ENCODE peak calls at places on chromosomes 13 and 19, in four cellular contexts. C is IMR-90, D is A549, I is K562. Y is an unnamed sample.

GRCh38 chr19:45632468-45633196 is 6.6 kb downstream of the EML2 start:
- DNase-seq in C (peak; percentile 89), D (peak; percentile 98), I (peak; percentile 89), Y (no peak)

GRCh38 chr13:30026093-30026492 is 175.7 kb upstream of the UBL3 start:
- DNase-seq in I (no peak), C (peak; percentile 96), D (no peak), Y (no peak)

GRCh38 chr19:47573076-47574026 is at the start of gene ZNF541:
- DNase-seq in D (no peak), C (peak; percentile 12), I (peak; percentile 30), Y (no peak)

GRCh38 chr19:4849019-4849418 is 17.5 kb upstream of the TICAM1 start:
- DNase-seq in D (no peak), I (no peak), C (no peak), Y (no peak)

GRCh38 chr19:18091217-18091608 is 4.5 kb upstream of the IL12RB1 start:
- DNase-seq in D (no peak), C (no peak), I (peak; percentile 74), Y (no peak)

GRCh38 chr13:100197591-100198365 is 108.9 kb downstream of the PCCA start:
- DNase-seq in C (no peak), D (no peak), I (no peak), Y (no peak)

GRCh38 chr19:35153701-35154534 is 617 bp upstream of the FXYD5 start:
- DNase-seq in C (no peak), D (peak; percentile 95), I (peak; percentile 85), Y (no peak)

GRCh38 chr13:99000137-99000536 is 22.3 kb upstream of the DOCK9 start:
- DNase-seq in C (no peak), I (no peak), D (no peak), Y (no peak)

GRCh38 chr19:38377052-38377451 is 2.7 kb downstream of the PSMD8 start:
- DNase-seq in D (no peak), I (no peak), C (no peak), Y (no peak)

GRCh38 chr13:30421093-30422055 is 919 bp upstream of the UBE2L5 start:
- DNase-seq in C (peak; percentile 80), I (peak; percentile 58), D (peak; percentile 36), Y (no peak)

GRCh38 chr19:1223018-1223855 is 14.6 kb downstream of the CBARP start:
- DNase-seq in I (peak; percentile 61), D (no peak), C (peak; percentile 42), Y (no peak)

GRCh38 chr19:57813919-57814504 is 701 bp downstream of the ZNF552 start:
- DNase-seq in C (no peak), D (no peak), I (peak; percentile 44), Y (peak; percentile 12)

GRCh38 chr13:102763745-102764144 is 9.8 kb downstream of the TEX30 start:
- DNase-seq in I (no peak), D (no peak), C (no peak), Y (no peak)

GRCh38 chr19:47094557-47095517 is 18.7 kb downstream of the ZC3H4 start:
- DNase-seq in C (no peak), I (no peak), D (no peak), Y (peak; percentile 85)

GRCh38 chr19:991174-991931 is 7.2 kb downstream of the WDR18 start:
- DNase-seq in D (no peak), I (peak; percentile 81), C (peak; percentile 46), Y (no peak)

GRCh38 chr13:100946588-100946987 is 272.0 kb upstream of the TMTC4 start:
- DNase-seq in I (no peak), D (no peak), C (no peak), Y (no peak)

GRCh38 chr13:23504188-23504587 is 66.0 kb upstream of the TNFRSF19 start:
- DNase-seq in C (peak; percentile 19), I (no peak), D (no peak), Y (no peak)

GRCh38 chr19:3276341-3276799 is 51.9 kb downstream of the CELF5 start:
- DNase-seq in D (peak; percentile 58), C (no peak), I (peak; percentile 87), Y (peak; percentile 60)

GRCh38 chr19:58154679-58155648 is 4.4 kb upstream of the ZNF329 start:
- DNase-seq in D (peak; percentile 66), C (peak; percentile 91), I (peak; percentile 88), Y (peak; percentile 88)

GRCh38 chr19:56667311-56667870 is 4.2 kb downstream of the ZNF835 start:
- DNase-seq in C (no peak), D (no peak), I (no peak), Y (no peak)

GRCh38 chr13:108807841-108808240 is 178.4 kb downstream of the MYO16 start:
- DNase-seq in C (peak; percentile 55), I (no peak), D (no peak), Y (no peak)

GRCh38 chr13:40172878-40173277 is 493.6 kb downstream of the FOXO1 start:
- DNase-seq in C (no peak), I (no peak), D (no peak), Y (no peak)

GRCh38 chr19:46232029-46232428 is 2.5 kb downstream of the IGFL1 start:
- DNase-seq in D (no peak), C (no peak), I (no peak), Y (no peak)

GRCh38 chr13:38398810-38399493 is 49.3 kb downstream of the UFM1 start:
- DNase-seq in I (no peak), D (no peak), C (peak; percentile 39), Y (no peak)

GRCh38 chr13:74751739-74752138 is 617.5 kb upstream of the KLF12 start:
- DNase-seq in I (no peak), C (no peak), D (no peak), Y (no peak)

GRCh38 chr13:111512707-111513106 is 192.3 kb downstream of the TEX29 start:
- DNase-seq in D (no peak), I (no peak), C (no peak), Y (no peak)

GRCh38 chr13:30158774-30159445 is 148.4 kb downstream of the KATNAL1 start:
- DNase-seq in D (no peak), C (peak; percentile 71), I (no peak), Y (no peak)

GRCh38 chr13:42420304-42420703 is 148.4 kb downstream of the AKAP11 start:
- DNase-seq in I (no peak), C (no peak), D (no peak), Y (no peak)

GRCh38 chr13:67235265-67235664 is 5.1 kb upstream of the PCDH9 start:
- DNase-seq in D (no peak), C (no peak), I (no peak), Y (no peak)

GRCh38 chr13:22789027-22789593 is 391.7 kb upstream of the SGCG start:
- DNase-seq in D (no peak), C (no peak), I (no peak), Y (peak; percentile 78)

GRCh38 chr19:15836595-15837398 is 21.3 kb upstream of the OR10H1 start:
- DNase-seq in I (peak; percentile 98), C (peak; percentile 88), D (peak; percentile 91), Y (peak; percentile 94)

GRCh38 chr13:109351236-109351635 is 435.1 kb downstream of the IRS2 start:
- DNase-seq in I (no peak), D (no peak), C (no peak), Y (no peak)

GRCh38 chr19:8097681-8098567 is 45.4 kb downstream of the CCL25 start:
- DNase-seq in D (no peak), C (no peak), I (no peak), Y (no peak)

DNA sequence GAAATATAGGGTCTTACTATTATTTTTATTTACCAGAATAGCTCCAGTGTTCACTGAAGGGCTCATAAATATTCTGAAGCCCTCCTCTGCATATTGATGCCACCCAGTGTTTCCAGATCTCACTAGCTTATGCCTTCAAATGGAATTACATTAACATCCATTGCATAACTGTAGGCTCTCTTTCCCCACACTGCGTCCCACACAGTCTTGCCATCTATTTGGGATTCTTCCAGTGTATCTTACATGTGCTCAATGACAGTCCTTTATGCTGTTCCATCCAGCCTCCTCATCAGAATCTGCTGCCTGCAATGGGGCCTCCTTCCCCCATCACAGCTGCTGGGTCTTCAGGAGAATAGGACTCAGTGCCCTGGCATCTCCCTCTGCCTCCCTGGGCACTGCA is 137.3 kb downstream of the CYSLTR2 start:
- DNase-seq in C (no peak), I (no peak), D (no peak), Y (no peak)
- TF ChIP-seq MAZ in C (no peak), I (no peak), D (no peak), Y (no peak)

GRCh38 chr13:110507678-110508381 is 53.7 kb downstream of the RAB20 start:
- DNase-seq in C (no peak), D (peak; percentile 16), I (no peak), Y (no peak)
- TF ChIP-seq MAZ in C (no peak), D (no peak), I (no peak), Y (no peak)

DNA sequence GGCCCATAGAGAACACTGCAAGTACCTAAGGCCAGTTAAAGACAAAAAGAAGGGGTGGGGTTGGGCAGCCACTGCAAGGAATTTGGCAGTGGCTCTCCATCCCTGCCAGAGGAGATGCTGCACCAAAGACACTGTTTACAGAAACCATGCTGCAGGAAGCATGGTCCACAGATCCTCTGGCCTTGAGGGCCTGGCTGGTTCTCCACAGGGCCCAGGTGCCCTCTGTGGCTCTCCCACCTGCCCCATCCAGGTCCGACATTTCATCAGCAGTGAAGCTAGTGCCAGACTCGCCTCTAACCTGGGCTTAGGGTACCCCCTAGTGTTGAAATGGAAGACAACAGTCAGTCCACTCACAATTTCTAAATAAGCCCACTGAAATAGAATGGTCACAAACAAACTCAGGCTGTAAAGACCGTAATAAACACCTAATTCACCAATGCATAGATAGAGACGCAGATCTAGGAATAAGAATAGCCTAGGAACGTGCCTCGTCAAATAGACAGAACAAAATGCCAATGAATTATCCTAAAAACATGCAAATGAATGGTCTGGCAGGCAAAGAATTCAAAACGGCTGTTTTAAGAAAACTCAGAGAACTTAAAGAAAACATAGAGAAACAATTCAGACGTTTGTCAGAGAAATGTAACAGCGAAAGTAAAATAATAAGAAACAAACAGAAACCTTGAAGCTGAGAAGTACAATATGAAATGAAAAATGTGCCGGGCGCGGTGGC is 23.3 kb downstream of the LYPD4 start:
- DNase-seq in C (peak; percentile 15), I (peak; percentile 69), D (peak; percentile 94), Y (peak; percentile 41)
- TF ChIP-seq MAZ in C (no peak), I (no peak), D (no peak), Y (no peak)

GRCh38 chr19:43425567-43426392 is 11.1 kb downstream of the TEX101 start:
- DNase-seq in C (peak; percentile 18), D (no peak), I (peak; percentile 15), Y (no peak)
- TF ChIP-seq MAZ in C (no peak), D (no peak), I (no peak), Y (no peak)

GRCh38 chr19:54190503-54190941 is 586 bp upstream of the TSEN34 start:
- DNase-seq in D (peak; percentile 84), I (peak; percentile 99), C (peak; percentile 99), Y (peak; percentile 98)
- TF ChIP-seq MAZ in D (no peak), I (no peak), C (no peak), Y (no peak)

GRCh38 chr19:13007292-13008045 is 12.2 kb downstream of the NFIX start:
- DNase-seq in C (no peak), I (no peak), D (no peak), Y (no peak)
- TF ChIP-seq MAZ in C (no peak), I (no peak), D (no peak), Y (no peak)

GRCh38 chr19:6967962-6968361 is 53.3 kb downstream of the MBD3L2B start:
- DNase-seq in D (no peak), C (no peak), I (no peak), Y (no peak)
- TF ChIP-seq MAZ in D (no peak), C (no peak), I (no peak), Y (no peak)